ENCODE peak calls at places on chromosomes 13 and 19, in nine cellular contexts. N, F, D, Z, C, T, Y, X and R are unnamed samples.

GRCh38 chr19:4210166-4210731 is 19.1 kb upstream of the EBI3 start:
- DNase-seq in N (no peak), F (no peak), D (no peak), Z (no peak), C (no peak), T (no peak), Y (no peak), X (no peak), R (no peak)

GRCh38 chr19:29947871-29948270 is 5.8 kb downstream of the URI1 start:
- DNase-seq in N (no peak), F (no peak), D (no peak), Z (no peak), C (no peak), T (no peak), Y (no peak), X (no peak), R (no peak)

GRCh38 chr13:20053016-20053415 is 94.5 kb downstream of the ZMYM2 start:
- DNase-seq in N (no peak), F (no peak), D (no peak), Z (no peak), C (peak), T (no peak), Y (no peak), X (no peak), R (no peak)

GRCh38 chr13:99500839-99501134 is 485 bp upstream of the TM9SF2 start:
- DNase-seq in N (no peak), F (no peak), D (no peak), Z (no peak), C (no peak), T (no peak), Y (no peak), X (no peak), R (no peak)

GRCh38 chr13:30870916-30871712 is 35.0 kb upstream of the MEDAG start:
- DNase-seq in N (no peak), F (no peak), D (no peak), Z (no peak), C (no peak), T (no peak), Y (no peak), X (no peak), R (no peak)

GRCh38 chr19:30795727-30796126 is 423.5 kb downstream of the ZNF536 start:
- DNase-seq in N (no peak), F (no peak), D (no peak), Z (no peak), C (no peak), T (no peak), Y (no peak), X (no peak), R (no peak)

GRCh38 chr19:10724573-10725071 is 6.7 kb downstream of the DNM2 start:
- DNase-seq in N (peak), F (no peak), D (no peak), Z (peak), C (no peak), T (no peak), Y (no peak), X (no peak), R (no peak)

GRCh38 chr19:18676692-18677091 is 6.8 kb upstream of the CRTC1 start:
- DNase-seq in N (no peak), F (no peak), D (no peak), Z (no peak), C (no peak), T (no peak), Y (no peak), X (no peak), R (no peak)

GRCh38 chr13:57787058-57787791 is 155.7 kb downstream of the PCDH17 start:
- DNase-seq in N (no peak), F (no peak), D (no peak), Z (no peak), C (no peak), T (no peak), Y (no peak), X (no peak), R (no peak)

GRCh38 chr13:93959796-93960533 is 519.5 kb downstream of the DCT start:
- DNase-seq in N (peak), F (no peak), D (no peak), Z (no peak), C (no peak), T (no peak), Y (no peak), X (no peak), R (no peak)

GRCh38 chr13:106499905-106500304 is 35.6 kb downstream of the EFNB2 start:
- DNase-seq in N (no peak), F (no peak), D (no peak), Z (no peak), C (no peak), T (no peak), Y (no peak), X (no peak), R (no peak)

GRCh38 chr13:49303533-49304252 is 56.0 kb downstream of the CDADC1 start:
- DNase-seq in N (no peak), F (no peak), D (no peak), Z (no peak), C (no peak), T (no peak), Y (peak), X (no peak), R (no peak)

GRCh38 chr13:41019027-41019487 is at the start of gene ELF1:
- DNase-seq in N (no peak), F (no peak), D (no peak), Z (no peak), C (peak), T (no peak), Y (no peak), X (no peak), R (no peak)

GRCh38 chr19:42254083-42254849 is 662 bp downstream of the ERF start:
- DNase-seq in N (no peak), F (peak), D (peak), Z (no peak), C (no peak), T (peak), Y (peak), X (no peak), R (peak)

GRCh38 chr19:44909775-44910174 is 4.2 kb downstream of the APOE start:
- DNase-seq in N (no peak), F (no peak), D (no peak), Z (no peak), C (no peak), T (no peak), Y (no peak), X (no peak), R (no peak)

GRCh38 chr19:1402411-1403070 is 1.2 kb upstream of the GAMT start:
- DNase-seq in N (no peak), F (no peak), D (no peak), Z (no peak), C (no peak), T (no peak), Y (no peak), X (no peak), R (no peak)

GRCh38 chr13:59750860-59751259 is 412.9 kb downstream of the DIAPH3 start:
- DNase-seq in N (peak), F (peak), D (no peak), Z (peak), C (peak), T (no peak), Y (no peak), X (peak), R (peak)

GRCh38 chr19:19647037-19647835 is 3.8 kb upstream of the GMIP start:
- DNase-seq in N (no peak), F (no peak), D (no peak), Z (no peak), C (no peak), T (no peak), Y (no peak), X (no peak), R (no peak)

GRCh38 chr19:7862413-7862951 is 11.7 kb downstream of the PRR36 start:
- DNase-seq in N (no peak), F (peak), D (peak), Z (no peak), C (no peak), T (peak), Y (no peak), X (no peak), R (peak)